ENCODE peak calls at places on chromosomes 11 and 22, in eight cellular contexts. S is T1000; P is hypothalamus; G is naive thymus-derived CD4-positive, alpha-beta T cell; M is T-helper 2 cell treated with Interferon-gamma antibody and Interleukin-4, amounts not matched to agents 5 μg/mL and 100 μg/mL, for 36 hours; Y is RCC 7860; W is NCI-H460; K is left lung. I is an unnamed sample.

GRCh38 chr11:68780829-68781228 is 29.5 kb upstream of the TESMIN start:
- DNase-seq in S (no peak), P (no peak), G (no peak), M (no peak), Y (no peak), W (no peak), K (no peak), I (no peak)

GRCh38 chr11:104534268-104534667 is 364.0 kb downstream of the CASP12 start:
- DNase-seq in S (no peak), P (no peak), G (no peak), M (no peak), Y (peak), W (no peak), K (no peak), I (peak)

GRCh38 chr11:35549787-35550186 is 24.4 kb upstream of the PAMR1 start:
- DNase-seq in S (peak), P (no peak), G (no peak), M (no peak), Y (peak), W (no peak), K (no peak), I (peak)

GRCh38 chr11:44767421-44767820 is 40.7 kb downstream of the TSPAN18 start:
- DNase-seq in S (no peak), P (no peak), G (no peak), M (no peak), Y (no peak), W (no peak), K (no peak), I (no peak)

GRCh38 chr22:23781533-23781932 is 5.2 kb upstream of the SMARCB1 start:
- DNase-seq in S (peak), P (no peak), G (no peak), M (no peak), Y (no peak), W (peak), K (no peak), I (no peak)

GRCh38 chr11:122703541-122704272 is 48.2 kb downstream of the UBASH3B start:
- DNase-seq in S (no peak), P (no peak), G (no peak), M (peak), Y (no peak), W (no peak), K (no peak), I (no peak)

GRCh38 chr11:75236062-75236461 is 4.5 kb upstream of the TPBGL start:
- DNase-seq in S (no peak), P (no peak), G (no peak), M (no peak), Y (no peak), W (no peak), K (no peak), I (no peak)

GRCh38 chr11:123451183-123451907 is 21.3 kb downstream of the GRAMD1B start:
- DNase-seq in S (no peak), P (no peak), G (no peak), M (no peak), Y (no peak), W (no peak), K (no peak), I (no peak)

GRCh38 chr11:818396-819128 is at the start of gene PNPLA2:
- DNase-seq in S (no peak), P (no peak), G (no peak), M (no peak), Y (no peak), W (no peak), K (no peak), I (no peak)

GRCh38 chr11:11987503-11988022 is 20.9 kb downstream of the DKK3 start:
- DNase-seq in S (no peak), P (no peak), G (no peak), M (no peak), Y (peak), W (no peak), K (no peak), I (peak)

GRCh38 chr11:75667831-75668507 is 869 bp downstream of the MAP6 start:
- DNase-seq in S (no peak), P (no peak), G (no peak), M (peak), Y (no peak), W (no peak), K (peak), I (no peak)

GRCh38 chr11:110525883-110526282 is 96.1 kb downstream of the FDX1 start:
- DNase-seq in S (no peak), P (no peak), G (no peak), M (no peak), Y (no peak), W (no peak), K (no peak), I (peak)

GRCh38 chr22:38572065-38572464 is 2.1 kb upstream of the DMC1 start:
- DNase-seq in S (no peak), P (no peak), G (peak), M (no peak), Y (peak), W (peak), K (no peak), I (no peak)

GRCh38 chr22:19708323-19709011 is 5.8 kb upstream of the SEPTIN5 start:
- DNase-seq in S (no peak), P (no peak), G (no peak), M (no peak), Y (no peak), W (no peak), K (peak), I (no peak)

GRCh38 chr22:43789452-43789851 is 22.7 kb downstream of the EFCAB6 start:
- DNase-seq in S (peak), P (no peak), G (no peak), M (no peak), Y (peak), W (no peak), K (no peak), I (peak)

GRCh38 chr11:128476729-128477128 is 110.6 kb downstream of the ETS1 start:
- DNase-seq in S (no peak), P (no peak), G (peak), M (peak), Y (no peak), W (no peak), K (no peak), I (no peak)

GRCh38 chr11:132263231-132263630 is 892.8 kb downstream of the NTM start:
- DNase-seq in S (no peak), P (no peak), G (no peak), M (no peak), Y (no peak), W (no peak), K (no peak), I (no peak)

GRCh38 chr11:10309163-10310093 is 4.6 kb downstream of the ADM start:
- DNase-seq in S (peak), P (no peak), G (no peak), M (no peak), Y (peak), W (no peak), K (peak), I (no peak)

GRCh38 chr22:28268845-28269244 is 349.8 kb upstream of the PITPNB start:
- DNase-seq in S (no peak), P (no peak), G (no peak), M (no peak), Y (no peak), W (no peak), K (no peak), I (no peak)

GRCh38 chr11:876550-876949 is 33.9 kb downstream of the TSPAN4 start:
- DNase-seq in S (no peak), P (no peak), G (no peak), M (no peak), Y (no peak), W (no peak), K (no peak), I (no peak)

GRCh38 chr11:128848815-128849455 is 18.2 kb downstream of the KCNJ1 start:
- DNase-seq in S (no peak), P (no peak), G (peak), M (peak), Y (no peak), W (peak), K (peak), I (no peak)

GRCh38 chr11:75513250-75513649 is 12.5 kb downstream of the GDPD5 start:
- DNase-seq in S (no peak), P (no peak), G (no peak), M (no peak), Y (no peak), W (peak), K (no peak), I (no peak)

GRCh38 chr11:134040386-134041297 is 28.2 kb upstream of the JAM3 start:
- DNase-seq in S (no peak), P (no peak), G (no peak), M (no peak), Y (no peak), W (peak), K (no peak), I (no peak)

GRCh38 chr11:4441500-4441899 is 7.6 kb upstream of the OR52K2 start:
- DNase-seq in S (no peak), P (no peak), G (no peak), M (no peak), Y (no peak), W (no peak), K (no peak), I (no peak)

GRCh38 chr11:36026315-36026968 is 82.6 kb downstream of the LDLRAD3 start:
- DNase-seq in S (no peak), P (no peak), G (no peak), M (no peak), Y (no peak), W (no peak), K (no peak), I (no peak)

GRCh38 chr22:46090631-46091201 is 59.6 kb upstream of the PPARA start:
- DNase-seq in S (peak), P (no peak), G (no peak), M (no peak), Y (peak), W (no peak), K (peak), I (no peak)

GRCh38 chr11:76025068-76025467 is 181.2 kb downstream of the WNT11 start:
- DNase-seq in S (no peak), P (no peak), G (no peak), M (no peak), Y (no peak), W (no peak), K (no peak), I (peak)

GRCh38 chr11:126405374-126405773 is 49.9 kb downstream of the ST3GAL4 start:
- DNase-seq in S (no peak), P (no peak), G (no peak), M (no peak), Y (no peak), W (no peak), K (no peak), I (no peak)

GRCh38 chr11:16312242-16312641 is 44.1 kb downstream of the SOX6 start:
- DNase-seq in S (no peak), P (no peak), G (no peak), M (no peak), Y (no peak), W (no peak), K (no peak), I (no peak)

I was measured in HFF-Myc.